ENCODE peak calls at places on chromosomes 4 and X, in nine cellular contexts. One of them, this sample, is unnamed.
A peak's percentile ranks its signal among the peaks of the same experiment; 100 is the strongest.

GRCh38 chrX:72430405-72430968 is 124.8 kb upstream of the CITED1 start:
- DNase-seq in NCI-H1105: no peak
- DNase-seq in HT-29: no peak
- DNase-seq in Right ventricle myocardium superior: no peak
- DNase-seq in AG20443: no peak
- DNase-seq in HFF-Myc: no peak
- DNase-seq in GM12864: no peak
- DNase-seq in NCI-H774: no peak
- DNase-seq in RWPE1: no peak
- DNase-seq in this sample: no peak

GRCh38 chr4:52265781-52266525 is 214.8 kb downstream of the SPATA18 start:
- DNase-seq in NCI-H1105: no peak
- DNase-seq in HT-29: no peak
- DNase-seq in Right ventricle myocardium superior: no peak
- DNase-seq in AG20443: no peak
- DNase-seq in HFF-Myc: no peak
- DNase-seq in GM12864: no peak
- DNase-seq in NCI-H774: peak; percentile 56
- DNase-seq in RWPE1: no peak
- DNase-seq in this sample: no peak

GRCh38 chrX:77446029-77446585 is 1.1 kb upstream of the FGF16 start:
- DNase-seq in NCI-H1105: no peak
- DNase-seq in HT-29: no peak
- DNase-seq in Right ventricle myocardium superior: peak; percentile 39
- DNase-seq in AG20443: no peak
- DNase-seq in HFF-Myc: no peak
- DNase-seq in GM12864: no peak
- DNase-seq in NCI-H774: no peak
- DNase-seq in RWPE1: no peak
- DNase-seq in this sample: no peak

GRCh38 chrX:9465380-9466114 is 689 bp downstream of the TBL1X start:
- DNase-seq in NCI-H1105: no peak
- DNase-seq in HT-29: no peak
- DNase-seq in Right ventricle myocardium superior: peak; percentile 49
- DNase-seq in AG20443: peak; percentile 23
- DNase-seq in HFF-Myc: no peak
- DNase-seq in GM12864: no peak
- DNase-seq in NCI-H774: no peak
- DNase-seq in RWPE1: no peak
- DNase-seq in this sample: no peak

GRCh38 chr4:109296545-109296944 is 5.9 kb downstream of the COL25A1 start:
- DNase-seq in NCI-H1105: no peak
- DNase-seq in HT-29: no peak
- DNase-seq in Right ventricle myocardium superior: no peak
- DNase-seq in AG20443: no peak
- DNase-seq in HFF-Myc: no peak
- DNase-seq in GM12864: no peak
- DNase-seq in NCI-H774: no peak
- DNase-seq in RWPE1: no peak
- DNase-seq in this sample: no peak

GRCh38 chr4:126582737-126583136 is 1050.0 kb upstream of the INTU start:
- DNase-seq in NCI-H1105: no peak
- DNase-seq in HT-29: no peak
- DNase-seq in Right ventricle myocardium superior: no peak
- DNase-seq in AG20443: no peak
- DNase-seq in HFF-Myc: no peak
- DNase-seq in GM12864: no peak
- DNase-seq in NCI-H774: no peak
- DNase-seq in RWPE1: no peak
- DNase-seq in this sample: no peak

GRCh38 chr4:38138363-38138762 is 178.2 kb downstream of the PTTG2 start:
- DNase-seq in NCI-H1105: no peak
- DNase-seq in HT-29: no peak
- DNase-seq in Right ventricle myocardium superior: no peak
- DNase-seq in AG20443: no peak
- DNase-seq in HFF-Myc: no peak
- DNase-seq in GM12864: no peak
- DNase-seq in NCI-H774: no peak
- DNase-seq in RWPE1: no peak
- DNase-seq in this sample: no peak

GRCh38 chrX:131704136-131704695 is 160.3 kb downstream of the OR13H1 start:
- DNase-seq in NCI-H1105: no peak
- DNase-seq in HT-29: peak; percentile 95
- DNase-seq in Right ventricle myocardium superior: no peak
- DNase-seq in AG20443: peak; percentile 14
- DNase-seq in HFF-Myc: no peak
- DNase-seq in GM12864: no peak
- DNase-seq in NCI-H774: peak; percentile 92
- DNase-seq in RWPE1: no peak
- DNase-seq in this sample: peak; percentile 5

GRCh38 chr4:36288727-36289126 is 7.3 kb downstream of the DTHD1 start:
- DNase-seq in NCI-H1105: no peak
- DNase-seq in HT-29: no peak
- DNase-seq in Right ventricle myocardium superior: no peak
- DNase-seq in AG20443: no peak
- DNase-seq in HFF-Myc: no peak
- DNase-seq in GM12864: no peak
- DNase-seq in NCI-H774: no peak
- DNase-seq in RWPE1: no peak
- DNase-seq in this sample: no peak

GRCh38 chrX:22660756-22661155 is 339.0 kb upstream of the DDX53 start:
- DNase-seq in NCI-H1105: no peak
- DNase-seq in HT-29: no peak
- DNase-seq in Right ventricle myocardium superior: no peak
- DNase-seq in AG20443: peak; percentile 10
- DNase-seq in HFF-Myc: no peak
- DNase-seq in GM12864: no peak
- DNase-seq in NCI-H774: no peak
- DNase-seq in RWPE1: no peak
- DNase-seq in this sample: no peak

GRCh38 chr4:149999485-150000074 is 78.7 kb upstream of the DCLK2 start:
- DNase-seq in NCI-H1105: no peak
- DNase-seq in HT-29: peak; percentile 53
- DNase-seq in Right ventricle myocardium superior: no peak
- DNase-seq in AG20443: peak; percentile 69
- DNase-seq in HFF-Myc: peak; percentile 59
- DNase-seq in GM12864: no peak
- DNase-seq in NCI-H774: no peak
- DNase-seq in RWPE1: peak; percentile 55
- DNase-seq in this sample: peak; percentile 85

GRCh38 chr4:73343432-73343831 is 60.7 kb upstream of the ALB start:
- DNase-seq in NCI-H1105: no peak
- DNase-seq in HT-29: no peak
- DNase-seq in Right ventricle myocardium superior: no peak
- DNase-seq in AG20443: no peak
- DNase-seq in HFF-Myc: no peak
- DNase-seq in GM12864: no peak
- DNase-seq in NCI-H774: no peak
- DNase-seq in RWPE1: no peak
- DNase-seq in this sample: no peak

GRCh38 chr4:75345436-75345835 is 168.8 kb downstream of the RCHY1 start:
- DNase-seq in NCI-H1105: no peak
- DNase-seq in HT-29: no peak
- DNase-seq in Right ventricle myocardium superior: no peak
- DNase-seq in AG20443: peak; percentile 8
- DNase-seq in HFF-Myc: no peak
- DNase-seq in GM12864: no peak
- DNase-seq in NCI-H774: no peak
- DNase-seq in RWPE1: no peak
- DNase-seq in this sample: no peak

GRCh38 chr4:106529348-106530033 is 160.9 kb upstream of the GIMD1 start:
- DNase-seq in NCI-H1105: no peak
- DNase-seq in HT-29: no peak
- DNase-seq in Right ventricle myocardium superior: no peak
- DNase-seq in AG20443: peak; percentile 23
- DNase-seq in HFF-Myc: no peak
- DNase-seq in GM12864: no peak
- DNase-seq in NCI-H774: no peak
- DNase-seq in RWPE1: peak; percentile 35
- DNase-seq in this sample: peak; percentile 51

GRCh38 chr4:169070071-169070894 is 60.2 kb upstream of the CBR4 start:
- DNase-seq in NCI-H1105: no peak
- DNase-seq in HT-29: peak; percentile 93
- DNase-seq in Right ventricle myocardium superior: peak; percentile 46
- DNase-seq in AG20443: peak; percentile 76
- DNase-seq in HFF-Myc: peak; percentile 37
- DNase-seq in GM12864: no peak
- DNase-seq in NCI-H774: peak; percentile 45
- DNase-seq in RWPE1: peak; percentile 93
- DNase-seq in this sample: peak; percentile 90

GRCh38 chr4:120517966-120518365 is 404.6 kb downstream of the PRDM5 start:
- DNase-seq in NCI-H1105: no peak
- DNase-seq in HT-29: peak; percentile 28
- DNase-seq in Right ventricle myocardium superior: no peak
- DNase-seq in AG20443: peak; percentile 73
- DNase-seq in HFF-Myc: peak; percentile 66
- DNase-seq in GM12864: peak; percentile 12
- DNase-seq in NCI-H774: no peak
- DNase-seq in RWPE1: peak; percentile 70
- DNase-seq in this sample: peak; percentile 78

GRCh38 chr4:76198411-76199237 is 15.0 kb downstream of the SCARB2 start:
- DNase-seq in NCI-H1105: peak; percentile 79
- DNase-seq in HT-29: peak; percentile 82
- DNase-seq in Right ventricle myocardium superior: peak; percentile 60
- DNase-seq in AG20443: peak; percentile 65
- DNase-seq in HFF-Myc: peak; percentile 75
- DNase-seq in GM12864: peak; percentile 92
- DNase-seq in NCI-H774: peak; percentile 74
- DNase-seq in RWPE1: peak; percentile 46
- DNase-seq in this sample: peak; percentile 83

GRCh38 chr4:167232805-167233522 is 1.3 kb downstream of the SPOCK3 start:
- DNase-seq in NCI-H1105: no peak
- DNase-seq in HT-29: no peak
- DNase-seq in Right ventricle myocardium superior: no peak
- DNase-seq in AG20443: no peak
- DNase-seq in HFF-Myc: no peak
- DNase-seq in GM12864: no peak
- DNase-seq in NCI-H774: no peak
- DNase-seq in RWPE1: no peak
- DNase-seq in this sample: no peak

GRCh38 chr4:7771056-7771455 is 168.6 kb downstream of the AFAP1 start:
- DNase-seq in NCI-H1105: no peak
- DNase-seq in HT-29: no peak
- DNase-seq in Right ventricle myocardium superior: no peak
- DNase-seq in AG20443: no peak
- DNase-seq in HFF-Myc: no peak
- DNase-seq in GM12864: no peak
- DNase-seq in NCI-H774: no peak
- DNase-seq in RWPE1: no peak
- DNase-seq in this sample: no peak

GRCh38 chrX:81564851-81565250 is 362.9 kb downstream of the SH3BGRL start:
- DNase-seq in NCI-H1105: no peak
- DNase-seq in HT-29: no peak
- DNase-seq in Right ventricle myocardium superior: no peak
- DNase-seq in AG20443: no peak
- DNase-seq in HFF-Myc: no peak
- DNase-seq in GM12864: no peak
- DNase-seq in NCI-H774: no peak
- DNase-seq in RWPE1: no peak
- DNase-seq in this sample: no peak

GRCh38 chr4:122803788-122804208 is 22.8 kb upstream of the FGF2 start:
- DNase-seq in NCI-H1105: no peak
- DNase-seq in HT-29: no peak
- DNase-seq in Right ventricle myocardium superior: no peak
- DNase-seq in AG20443: no peak
- DNase-seq in HFF-Myc: no peak
- DNase-seq in GM12864: no peak
- DNase-seq in NCI-H774: no peak
- DNase-seq in RWPE1: no peak
- DNase-seq in this sample: no peak

GRCh38 chr4:179831274-179831673 is 2389.0 kb upstream of the AGA start:
- DNase-seq in NCI-H1105: no peak
- DNase-seq in HT-29: no peak
- DNase-seq in Right ventricle myocardium superior: no peak
- DNase-seq in AG20443: no peak
- DNase-seq in HFF-Myc: no peak
- DNase-seq in GM12864: no peak
- DNase-seq in NCI-H774: no peak
- DNase-seq in RWPE1: no peak
- DNase-seq in this sample: no peak

GRCh38 chrX:135520553-135521404 is at the start of gene INTS6L:
- DNase-seq in NCI-H1105: peak; percentile 34
- DNase-seq in HT-29: peak; percentile 69
- DNase-seq in Right ventricle myocardium superior: peak; percentile 89
- DNase-seq in AG20443: peak; percentile 66
- DNase-seq in HFF-Myc: peak; percentile 43
- DNase-seq in GM12864: peak; percentile 83
- DNase-seq in NCI-H774: peak; percentile 93
- DNase-seq in RWPE1: peak; percentile 78
- DNase-seq in this sample: peak; percentile 85

GRCh38 chr4:183413562-183414200 is 30.8 kb upstream of the CDKN2AIP start:
- DNase-seq in NCI-H1105: no peak
- DNase-seq in HT-29: no peak
- DNase-seq in Right ventricle myocardium superior: no peak
- DNase-seq in AG20443: no peak
- DNase-seq in HFF-Myc: no peak
- DNase-seq in GM12864: no peak
- DNase-seq in NCI-H774: no peak
- DNase-seq in RWPE1: no peak
- DNase-seq in this sample: no peak

GRCh38 chr4:48215977-48216376 is 53.7 kb downstream of the TEC start:
- DNase-seq in NCI-H1105: no peak
- DNase-seq in HT-29: no peak
- DNase-seq in Right ventricle myocardium superior: no peak
- DNase-seq in AG20443: no peak
- DNase-seq in HFF-Myc: no peak
- DNase-seq in GM12864: no peak
- DNase-seq in NCI-H774: no peak
- DNase-seq in RWPE1: no peak
- DNase-seq in this sample: no peak

GRCh38 chr4:173074501-173074946 is 94.1 kb upstream of the GALNT7 start:
- DNase-seq in NCI-H1105: no peak
- DNase-seq in HT-29: no peak
- DNase-seq in Right ventricle myocardium superior: no peak
- DNase-seq in AG20443: peak; percentile 25
- DNase-seq in HFF-Myc: peak; percentile 68
- DNase-seq in GM12864: no peak
- DNase-seq in NCI-H774: no peak
- DNase-seq in RWPE1: peak; percentile 88
- DNase-seq in this sample: peak; percentile 58

GRCh38 chr4:75643651-75644050 is 13.3 kb upstream of the CDKL2 start:
- DNase-seq in NCI-H1105: no peak
- DNase-seq in HT-29: no peak
- DNase-seq in Right ventricle myocardium superior: no peak
- DNase-seq in AG20443: no peak
- DNase-seq in HFF-Myc: no peak
- DNase-seq in GM12864: no peak
- DNase-seq in NCI-H774: no peak
- DNase-seq in RWPE1: no peak
- DNase-seq in this sample: peak; percentile 55

GRCh38 chr4:5758741-5759140 is 47.7 kb downstream of the EVC start:
- DNase-seq in NCI-H1105: no peak
- DNase-seq in HT-29: no peak
- DNase-seq in Right ventricle myocardium superior: no peak
- DNase-seq in AG20443: peak; percentile 92
- DNase-seq in HFF-Myc: peak; percentile 88
- DNase-seq in GM12864: peak; percentile 38
- DNase-seq in NCI-H774: no peak
- DNase-seq in RWPE1: peak; percentile 91
- DNase-seq in this sample: peak; percentile 99

GRCh38 chr4:173488656-173489055 is 41.4 kb downstream of the HAND2 start:
- DNase-seq in NCI-H1105: no peak
- DNase-seq in HT-29: no peak
- DNase-seq in Right ventricle myocardium superior: no peak
- DNase-seq in AG20443: no peak
- DNase-seq in HFF-Myc: no peak
- DNase-seq in GM12864: no peak
- DNase-seq in NCI-H774: no peak
- DNase-seq in RWPE1: no peak
- DNase-seq in this sample: peak; percentile 42

GRCh38 chr4:99572527-99573240 is 1.9 kb upstream of the MTTP start:
- DNase-seq in NCI-H1105: no peak
- DNase-seq in HT-29: no peak
- DNase-seq in Right ventricle myocardium superior: no peak
- DNase-seq in AG20443: no peak
- DNase-seq in HFF-Myc: no peak
- DNase-seq in GM12864: no peak
- DNase-seq in NCI-H774: no peak
- DNase-seq in RWPE1: peak; percentile 3
- DNase-seq in this sample: no peak

GRCh38 chrX:40550069-40550468 is 30.7 kb upstream of the ATP6AP2 start:
- DNase-seq in NCI-H1105: peak; percentile 84
- DNase-seq in HT-29: no peak
- DNase-seq in Right ventricle myocardium superior: no peak
- DNase-seq in AG20443: no peak
- DNase-seq in HFF-Myc: no peak
- DNase-seq in GM12864: no peak
- DNase-seq in NCI-H774: peak; percentile 49
- DNase-seq in RWPE1: no peak
- DNase-seq in this sample: no peak

This sample was measured in AG10803.